ENCODE peak calls at places on chromosome 10, in eight cellular contexts. F is NCI-H1930, Q is OCI-LY7, X is HS-5, Z is stomach, L is endothelial cell, T is non-pigmented ciliary epithelial cell, M is GM03348. C is an unnamed sample.

GRCh38 chr10:50385610-50386009 is 134.3 kb upstream of the ASAH2 start:
- DNase-seq in F (no peak), Q (no peak), X (no peak), Z (no peak), L (no peak), T (no peak), M (no peak), C (no peak)

GRCh38 chr10:31683682-31684081 is 244.9 kb downstream of the ARHGAP12 start:
- DNase-seq in F (peak), Q (peak), X (no peak), Z (no peak), L (no peak), T (no peak), M (no peak), C (no peak)

GRCh38 chr10:18104223-18104872 is 35.9 kb upstream of the CACNB2 start:
- DNase-seq in F (peak), Q (peak), X (no peak), Z (peak), L (peak), T (no peak), M (peak), C (peak)

GRCh38 chr10:75028748-75029147 is 82.7 kb upstream of the SAMD8 start:
- DNase-seq in F (no peak), Q (no peak), X (no peak), Z (no peak), L (no peak), T (no peak), M (no peak), C (no peak)

GRCh38 chr10:12348870-12349627 is at the start of gene CAMK1D:
- DNase-seq in F (no peak), Q (peak), X (no peak), Z (peak), L (peak), T (no peak), M (peak), C (peak)

GRCh38 chr10:11017575-11018425 is at the start of gene CELF2:
- DNase-seq in F (peak), Q (no peak), X (no peak), Z (peak), L (peak), T (no peak), M (peak), C (peak)

GRCh38 chr10:71333154-71333887 is 14.3 kb downstream of the SLC29A3 start:
- DNase-seq in F (no peak), Q (no peak), X (no peak), Z (no peak), L (no peak), T (no peak), M (no peak), C (no peak)

GRCh38 chr10:73999703-74000102 is 1.8 kb downstream of the VCL start:
- DNase-seq in F (no peak), Q (no peak), X (no peak), Z (no peak), L (no peak), T (no peak), M (peak), C (no peak)

GRCh38 chr10:11225935-11226334 is 208.3 kb downstream of the CELF2 start:
- DNase-seq in F (no peak), Q (no peak), X (no peak), Z (no peak), L (no peak), T (no peak), M (no peak), C (peak)

GRCh38 chr10:109773818-109774440 is 149.4 kb downstream of the XPNPEP1 start:
- DNase-seq in F (peak), Q (peak), X (peak), Z (no peak), L (no peak), T (peak), M (peak), C (no peak)

GRCh38 chr10:82982110-82982608 is 1107.2 kb downstream of the NRG3 start:
- DNase-seq in F (no peak), Q (no peak), X (peak), Z (no peak), L (no peak), T (peak), M (peak), C (no peak)

GRCh38 chr10:1538121-1538520 is 199.2 kb downstream of the ADARB2 start:
- DNase-seq in F (no peak), Q (no peak), X (no peak), Z (no peak), L (no peak), T (no peak), M (no peak), C (no peak)

GRCh38 chr10:98170249-98171117 is 36.0 kb downstream of the R3HCC1L start:
- DNase-seq in F (peak), Q (peak), X (peak), Z (peak), L (peak), T (peak), M (peak), C (peak)

GRCh38 chr10:128766915-128767314 is 640.7 kb upstream of the MKI67 start:
- DNase-seq in F (no peak), Q (no peak), X (no peak), Z (no peak), L (no peak), T (no peak), M (no peak), C (no peak)

GRCh38 chr10:113666682-113667252 is 2.9 kb upstream of the NRAP start:
- DNase-seq in F (no peak), Q (no peak), X (no peak), Z (no peak), L (no peak), T (no peak), M (peak), C (no peak)

GRCh38 chr10:31270954-31271353 is 48.1 kb upstream of the ZEB1 start:
- DNase-seq in F (no peak), Q (no peak), X (no peak), Z (no peak), L (no peak), T (no peak), M (no peak), C (no peak)

GRCh38 chr10:25026463-25026862 is 10.1 kb downstream of the THNSL1 start:
- DNase-seq in F (no peak), Q (no peak), X (no peak), Z (no peak), L (no peak), T (no peak), M (peak), C (no peak)

GRCh38 chr10:115830260-115830970 is 442.6 kb downstream of the GFRA1 start:
- DNase-seq in F (no peak), Q (no peak), X (peak), Z (no peak), L (no peak), T (no peak), M (peak), C (no peak)